ENCODE peak calls at places on chromosomes 16 and 17, in eight cellular contexts. One of them, this sample, is unnamed.
A peak's percentile ranks its signal among the peaks of the same experiment; 100 is the strongest.

GRCh38 chr17:78122221-78122990 is 6.1 kb downstream of the TMC6 start:
- DNase-seq in SK-N-DZ: no peak
- DNase-seq in hypothalamus: no peak
- DNase-seq in adrenal gland: no peak
- DNase-seq in HAP-1: no peak
- DNase-seq in AG04449: no peak
- DNase-seq in stimulated activated CD4-positive, alpha-beta T cell treated with anti-CD3 and anti-CD28 coated beads, Interleukin-1b, Interleukin-23, amount 100 ng/mL, for 4 hours: no peak
- DNase-seq in stimulated activated naive CD8-positive, alpha-beta T cell treated with anti-CD3 and anti-CD28 coated beads, Interleukin-15, Interleukin-2, amounts not matched to agents 100 U/mL and 50 U/mL, for 24 hours: no peak
- DNase-seq in this sample: no peak

GRCh38 chr17:54968954-54969400 is 412 bp downstream of the STXBP4 start:
- DNase-seq in stimulated activated naive CD8-positive, alpha-beta T cell treated with anti-CD3 and anti-CD28 coated beads, Interleukin-15, Interleukin-2, amounts not matched to agents 100 U/mL and 50 U/mL, for 24 hours: no peak
- DNase-seq in HAP-1: no peak
- DNase-seq in adrenal gland: peak; percentile 49
- DNase-seq in AG04449: no peak
- DNase-seq in stimulated activated CD4-positive, alpha-beta T cell treated with anti-CD3 and anti-CD28 coated beads, Interleukin-1b, Interleukin-23, amount 100 ng/mL, for 4 hours: no peak
- DNase-seq in SK-N-DZ: no peak
- DNase-seq in hypothalamus: peak; percentile 58
- DNase-seq in this sample: no peak

GRCh38 chr17:77830816-77831490 is 127.5 kb upstream of the TNRC6C start:
- DNase-seq in adrenal gland: no peak
- DNase-seq in stimulated activated naive CD8-positive, alpha-beta T cell treated with anti-CD3 and anti-CD28 coated beads, Interleukin-15, Interleukin-2, amounts not matched to agents 100 U/mL and 50 U/mL, for 24 hours: no peak
- DNase-seq in SK-N-DZ: no peak
- DNase-seq in AG04449: no peak
- DNase-seq in hypothalamus: no peak
- DNase-seq in stimulated activated CD4-positive, alpha-beta T cell treated with anti-CD3 and anti-CD28 coated beads, Interleukin-1b, Interleukin-23, amount 100 ng/mL, for 4 hours: no peak
- DNase-seq in HAP-1: no peak
- DNase-seq in this sample: no peak

GRCh38 chr17:80146121-80147034 is 550 bp downstream of the EIF4A3 start:
- DNase-seq in AG04449: no peak
- DNase-seq in adrenal gland: no peak
- DNase-seq in stimulated activated naive CD8-positive, alpha-beta T cell treated with anti-CD3 and anti-CD28 coated beads, Interleukin-15, Interleukin-2, amounts not matched to agents 100 U/mL and 50 U/mL, for 24 hours: no peak
- DNase-seq in SK-N-DZ: peak; percentile 35
- DNase-seq in HAP-1: no peak
- DNase-seq in stimulated activated CD4-positive, alpha-beta T cell treated with anti-CD3 and anti-CD28 coated beads, Interleukin-1b, Interleukin-23, amount 100 ng/mL, for 4 hours: no peak
- DNase-seq in hypothalamus: no peak
- DNase-seq in this sample: peak; percentile 83

GRCh38 chr16:89155184-89155679 is 16.3 kb upstream of the CDH15 start:
- DNase-seq in stimulated activated CD4-positive, alpha-beta T cell treated with anti-CD3 and anti-CD28 coated beads, Interleukin-1b, Interleukin-23, amount 100 ng/mL, for 4 hours: no peak
- DNase-seq in adrenal gland: peak; percentile 79
- DNase-seq in SK-N-DZ: no peak
- DNase-seq in HAP-1: no peak
- DNase-seq in stimulated activated naive CD8-positive, alpha-beta T cell treated with anti-CD3 and anti-CD28 coated beads, Interleukin-15, Interleukin-2, amounts not matched to agents 100 U/mL and 50 U/mL, for 24 hours: no peak
- DNase-seq in hypothalamus: no peak
- DNase-seq in AG04449: no peak
- DNase-seq in this sample: peak; percentile 42

GRCh38 chr16:74449470-74449869 is 28.2 kb upstream of the CLEC18B start:
- DNase-seq in stimulated activated naive CD8-positive, alpha-beta T cell treated with anti-CD3 and anti-CD28 coated beads, Interleukin-15, Interleukin-2, amounts not matched to agents 100 U/mL and 50 U/mL, for 24 hours: no peak
- DNase-seq in hypothalamus: no peak
- DNase-seq in AG04449: peak; percentile 19
- DNase-seq in stimulated activated CD4-positive, alpha-beta T cell treated with anti-CD3 and anti-CD28 coated beads, Interleukin-1b, Interleukin-23, amount 100 ng/mL, for 4 hours: no peak
- DNase-seq in adrenal gland: peak; percentile 59
- DNase-seq in SK-N-DZ: no peak
- DNase-seq in HAP-1: no peak
- DNase-seq in this sample: no peak

GRCh38 chr17:17028059-17028877 is 14.0 kb upstream of the MPRIP start:
- DNase-seq in HAP-1: peak; percentile 95
- DNase-seq in adrenal gland: peak; percentile 60
- DNase-seq in SK-N-DZ: no peak
- DNase-seq in stimulated activated naive CD8-positive, alpha-beta T cell treated with anti-CD3 and anti-CD28 coated beads, Interleukin-15, Interleukin-2, amounts not matched to agents 100 U/mL and 50 U/mL, for 24 hours: no peak
- DNase-seq in AG04449: no peak
- DNase-seq in stimulated activated CD4-positive, alpha-beta T cell treated with anti-CD3 and anti-CD28 coated beads, Interleukin-1b, Interleukin-23, amount 100 ng/mL, for 4 hours: no peak
- DNase-seq in hypothalamus: peak; percentile 47
- DNase-seq in this sample: peak; percentile 100

GRCh38 chr17:33509331-33509730 is 216.2 kb upstream of the ASIC2 start:
- DNase-seq in hypothalamus: no peak
- DNase-seq in stimulated activated naive CD8-positive, alpha-beta T cell treated with anti-CD3 and anti-CD28 coated beads, Interleukin-15, Interleukin-2, amounts not matched to agents 100 U/mL and 50 U/mL, for 24 hours: no peak
- DNase-seq in stimulated activated CD4-positive, alpha-beta T cell treated with anti-CD3 and anti-CD28 coated beads, Interleukin-1b, Interleukin-23, amount 100 ng/mL, for 4 hours: no peak
- DNase-seq in AG04449: no peak
- DNase-seq in SK-N-DZ: no peak
- DNase-seq in HAP-1: no peak
- DNase-seq in adrenal gland: no peak
- DNase-seq in this sample: no peak

GRCh38 chr17:7893226-7893880 is 4.8 kb downstream of the CHD3 start:
- DNase-seq in stimulated activated naive CD8-positive, alpha-beta T cell treated with anti-CD3 and anti-CD28 coated beads, Interleukin-15, Interleukin-2, amounts not matched to agents 100 U/mL and 50 U/mL, for 24 hours: no peak
- DNase-seq in hypothalamus: no peak
- DNase-seq in HAP-1: no peak
- DNase-seq in AG04449: no peak
- DNase-seq in adrenal gland: no peak
- DNase-seq in SK-N-DZ: no peak
- DNase-seq in stimulated activated CD4-positive, alpha-beta T cell treated with anti-CD3 and anti-CD28 coated beads, Interleukin-1b, Interleukin-23, amount 100 ng/mL, for 4 hours: no peak
- DNase-seq in this sample: peak; percentile 78

GRCh38 chr17:65009848-65010247 is 46.7 kb downstream of the GNA13 start:
- DNase-seq in adrenal gland: no peak
- DNase-seq in HAP-1: no peak
- DNase-seq in stimulated activated CD4-positive, alpha-beta T cell treated with anti-CD3 and anti-CD28 coated beads, Interleukin-1b, Interleukin-23, amount 100 ng/mL, for 4 hours: no peak
- DNase-seq in hypothalamus: no peak
- DNase-seq in SK-N-DZ: no peak
- DNase-seq in AG04449: no peak
- DNase-seq in stimulated activated naive CD8-positive, alpha-beta T cell treated with anti-CD3 and anti-CD28 coated beads, Interleukin-15, Interleukin-2, amounts not matched to agents 100 U/mL and 50 U/mL, for 24 hours: no peak
- DNase-seq in this sample: no peak

GRCh38 chr17:10613775-10614513 is 43.2 kb downstream of the MYH3 start:
- DNase-seq in stimulated activated CD4-positive, alpha-beta T cell treated with anti-CD3 and anti-CD28 coated beads, Interleukin-1b, Interleukin-23, amount 100 ng/mL, for 4 hours: no peak
- DNase-seq in adrenal gland: no peak
- DNase-seq in stimulated activated naive CD8-positive, alpha-beta T cell treated with anti-CD3 and anti-CD28 coated beads, Interleukin-15, Interleukin-2, amounts not matched to agents 100 U/mL and 50 U/mL, for 24 hours: no peak
- DNase-seq in HAP-1: no peak
- DNase-seq in SK-N-DZ: no peak
- DNase-seq in hypothalamus: no peak
- DNase-seq in AG04449: no peak
- DNase-seq in this sample: no peak

GRCh38 chr17:82600731-82601446 is 47.4 kb downstream of the WDR45B start:
- DNase-seq in SK-N-DZ: no peak
- DNase-seq in AG04449: no peak
- DNase-seq in stimulated activated naive CD8-positive, alpha-beta T cell treated with anti-CD3 and anti-CD28 coated beads, Interleukin-15, Interleukin-2, amounts not matched to agents 100 U/mL and 50 U/mL, for 24 hours: no peak
- DNase-seq in hypothalamus: no peak
- DNase-seq in HAP-1: no peak
- DNase-seq in stimulated activated CD4-positive, alpha-beta T cell treated with anti-CD3 and anti-CD28 coated beads, Interleukin-1b, Interleukin-23, amount 100 ng/mL, for 4 hours: no peak
- DNase-seq in adrenal gland: no peak
- DNase-seq in this sample: no peak

GRCh38 chr17:61221597-61222471 is 177.8 kb upstream of the TBX2 start:
- DNase-seq in hypothalamus: no peak
- DNase-seq in stimulated activated CD4-positive, alpha-beta T cell treated with anti-CD3 and anti-CD28 coated beads, Interleukin-1b, Interleukin-23, amount 100 ng/mL, for 4 hours: no peak
- DNase-seq in SK-N-DZ: no peak
- DNase-seq in HAP-1: no peak
- DNase-seq in stimulated activated naive CD8-positive, alpha-beta T cell treated with anti-CD3 and anti-CD28 coated beads, Interleukin-15, Interleukin-2, amounts not matched to agents 100 U/mL and 50 U/mL, for 24 hours: no peak
- DNase-seq in AG04449: no peak
- DNase-seq in adrenal gland: no peak
- DNase-seq in this sample: peak; percentile 37

GRCh38 chr16:80718480-80719220 is 85.7 kb downstream of the CDYL2 start:
- DNase-seq in HAP-1: no peak
- DNase-seq in stimulated activated naive CD8-positive, alpha-beta T cell treated with anti-CD3 and anti-CD28 coated beads, Interleukin-15, Interleukin-2, amounts not matched to agents 100 U/mL and 50 U/mL, for 24 hours: no peak
- DNase-seq in hypothalamus: no peak
- DNase-seq in AG04449: no peak
- DNase-seq in adrenal gland: peak; percentile 45
- DNase-seq in stimulated activated CD4-positive, alpha-beta T cell treated with anti-CD3 and anti-CD28 coated beads, Interleukin-1b, Interleukin-23, amount 100 ng/mL, for 4 hours: no peak
- DNase-seq in SK-N-DZ: no peak
- DNase-seq in this sample: peak; percentile 2

GRCh38 chr16:64417711-64418227 is 704.1 kb downstream of the CDH11 start:
- DNase-seq in adrenal gland: no peak
- DNase-seq in stimulated activated CD4-positive, alpha-beta T cell treated with anti-CD3 and anti-CD28 coated beads, Interleukin-1b, Interleukin-23, amount 100 ng/mL, for 4 hours: no peak
- DNase-seq in SK-N-DZ: no peak
- DNase-seq in HAP-1: no peak
- DNase-seq in stimulated activated naive CD8-positive, alpha-beta T cell treated with anti-CD3 and anti-CD28 coated beads, Interleukin-15, Interleukin-2, amounts not matched to agents 100 U/mL and 50 U/mL, for 24 hours: no peak
- DNase-seq in hypothalamus: no peak
- DNase-seq in AG04449: peak; percentile 82
- DNase-seq in this sample: no peak

GRCh38 chr16:3735541-3735940 is 18.2 kb upstream of the TRAP1 start:
- DNase-seq in hypothalamus: no peak
- DNase-seq in adrenal gland: peak; percentile 8
- DNase-seq in stimulated activated naive CD8-positive, alpha-beta T cell treated with anti-CD3 and anti-CD28 coated beads, Interleukin-15, Interleukin-2, amounts not matched to agents 100 U/mL and 50 U/mL, for 24 hours: no peak
- DNase-seq in SK-N-DZ: no peak
- DNase-seq in HAP-1: no peak
- DNase-seq in stimulated activated CD4-positive, alpha-beta T cell treated with anti-CD3 and anti-CD28 coated beads, Interleukin-1b, Interleukin-23, amount 100 ng/mL, for 4 hours: no peak
- DNase-seq in AG04449: no peak
- DNase-seq in this sample: no peak

GRCh38 chr17:49454050-49454449 is 39.4 kb upstream of the PHB1 start:
- DNase-seq in AG04449: no peak
- DNase-seq in HAP-1: no peak
- DNase-seq in SK-N-DZ: no peak
- DNase-seq in adrenal gland: no peak
- DNase-seq in stimulated activated CD4-positive, alpha-beta T cell treated with anti-CD3 and anti-CD28 coated beads, Interleukin-1b, Interleukin-23, amount 100 ng/mL, for 4 hours: no peak
- DNase-seq in hypothalamus: peak; percentile 49
- DNase-seq in stimulated activated naive CD8-positive, alpha-beta T cell treated with anti-CD3 and anti-CD28 coated beads, Interleukin-15, Interleukin-2, amounts not matched to agents 100 U/mL and 50 U/mL, for 24 hours: no peak
- DNase-seq in this sample: peak; percentile 89

GRCh38 chr17:28916302-28916934 is 13.5 kb upstream of the DHRS13 start:
- DNase-seq in stimulated activated naive CD8-positive, alpha-beta T cell treated with anti-CD3 and anti-CD28 coated beads, Interleukin-15, Interleukin-2, amounts not matched to agents 100 U/mL and 50 U/mL, for 24 hours: peak; percentile 42
- DNase-seq in stimulated activated CD4-positive, alpha-beta T cell treated with anti-CD3 and anti-CD28 coated beads, Interleukin-1b, Interleukin-23, amount 100 ng/mL, for 4 hours: no peak
- DNase-seq in HAP-1: peak; percentile 56
- DNase-seq in hypothalamus: peak; percentile 50
- DNase-seq in adrenal gland: peak; percentile 60
- DNase-seq in AG04449: no peak
- DNase-seq in SK-N-DZ: peak; percentile 51
- DNase-seq in this sample: peak; percentile 62

GRCh38 chr17:47621293-47622178 is 28.2 kb upstream of the KPNB1 start:
- DNase-seq in AG04449: peak; percentile 61
- DNase-seq in stimulated activated naive CD8-positive, alpha-beta T cell treated with anti-CD3 and anti-CD28 coated beads, Interleukin-15, Interleukin-2, amounts not matched to agents 100 U/mL and 50 U/mL, for 24 hours: no peak
- DNase-seq in HAP-1: no peak
- DNase-seq in stimulated activated CD4-positive, alpha-beta T cell treated with anti-CD3 and anti-CD28 coated beads, Interleukin-1b, Interleukin-23, amount 100 ng/mL, for 4 hours: no peak
- DNase-seq in SK-N-DZ: no peak
- DNase-seq in hypothalamus: peak; percentile 42
- DNase-seq in adrenal gland: peak; percentile 81
- DNase-seq in this sample: peak; percentile 85

GRCh38 chr17:73643012-73643845 is 1.0 kb downstream of the SDK2 start:
- DNase-seq in stimulated activated naive CD8-positive, alpha-beta T cell treated with anti-CD3 and anti-CD28 coated beads, Interleukin-15, Interleukin-2, amounts not matched to agents 100 U/mL and 50 U/mL, for 24 hours: peak; percentile 36
- DNase-seq in adrenal gland: no peak
- DNase-seq in AG04449: no peak
- DNase-seq in HAP-1: peak; percentile 36
- DNase-seq in stimulated activated CD4-positive, alpha-beta T cell treated with anti-CD3 and anti-CD28 coated beads, Interleukin-1b, Interleukin-23, amount 100 ng/mL, for 4 hours: peak; percentile 17
- DNase-seq in hypothalamus: peak; percentile 37
- DNase-seq in SK-N-DZ: peak; percentile 45
- DNase-seq in this sample: peak; percentile 81

GRCh38 chr16:85312642-85313540 is 200.6 kb upstream of the CIBAR2 start:
- DNase-seq in adrenal gland: peak; percentile 83
- DNase-seq in AG04449: no peak
- DNase-seq in stimulated activated naive CD8-positive, alpha-beta T cell treated with anti-CD3 and anti-CD28 coated beads, Interleukin-15, Interleukin-2, amounts not matched to agents 100 U/mL and 50 U/mL, for 24 hours: no peak
- DNase-seq in stimulated activated CD4-positive, alpha-beta T cell treated with anti-CD3 and anti-CD28 coated beads, Interleukin-1b, Interleukin-23, amount 100 ng/mL, for 4 hours: no peak
- DNase-seq in SK-N-DZ: no peak
- DNase-seq in hypothalamus: no peak
- DNase-seq in HAP-1: no peak
- DNase-seq in this sample: peak; percentile 71

GRCh38 chr17:47807421-47807820 is 14.2 kb downstream of the OSBPL7 start:
- DNase-seq in stimulated activated naive CD8-positive, alpha-beta T cell treated with anti-CD3 and anti-CD28 coated beads, Interleukin-15, Interleukin-2, amounts not matched to agents 100 U/mL and 50 U/mL, for 24 hours: no peak
- DNase-seq in SK-N-DZ: no peak
- DNase-seq in hypothalamus: no peak
- DNase-seq in stimulated activated CD4-positive, alpha-beta T cell treated with anti-CD3 and anti-CD28 coated beads, Interleukin-1b, Interleukin-23, amount 100 ng/mL, for 4 hours: no peak
- DNase-seq in HAP-1: no peak
- DNase-seq in AG04449: no peak
- DNase-seq in adrenal gland: no peak
- DNase-seq in this sample: no peak

GRCh38 chr17:28372203-28372944 is 880 bp downstream of the SARM1 start:
- DNase-seq in SK-N-DZ: peak; percentile 58
- DNase-seq in HAP-1: no peak
- DNase-seq in hypothalamus: peak; percentile 19
- DNase-seq in adrenal gland: peak; percentile 52
- DNase-seq in stimulated activated naive CD8-positive, alpha-beta T cell treated with anti-CD3 and anti-CD28 coated beads, Interleukin-15, Interleukin-2, amounts not matched to agents 100 U/mL and 50 U/mL, for 24 hours: peak; percentile 41
- DNase-seq in stimulated activated CD4-positive, alpha-beta T cell treated with anti-CD3 and anti-CD28 coated beads, Interleukin-1b, Interleukin-23, amount 100 ng/mL, for 4 hours: no peak
- DNase-seq in AG04449: no peak
- DNase-seq in this sample: peak; percentile 60

GRCh38 chr17:8628609-8629169 is 1.8 kb downstream of the MYH10 start:
- DNase-seq in stimulated activated naive CD8-positive, alpha-beta T cell treated with anti-CD3 and anti-CD28 coated beads, Interleukin-15, Interleukin-2, amounts not matched to agents 100 U/mL and 50 U/mL, for 24 hours: no peak
- DNase-seq in AG04449: no peak
- DNase-seq in stimulated activated CD4-positive, alpha-beta T cell treated with anti-CD3 and anti-CD28 coated beads, Interleukin-1b, Interleukin-23, amount 100 ng/mL, for 4 hours: no peak
- DNase-seq in HAP-1: no peak
- DNase-seq in hypothalamus: no peak
- DNase-seq in adrenal gland: no peak
- DNase-seq in SK-N-DZ: peak; percentile 43
- DNase-seq in this sample: peak; percentile 15

GRCh38 chr17:48835971-48836370 is 5.1 kb downstream of the CALCOCO2 start:
- DNase-seq in stimulated activated naive CD8-positive, alpha-beta T cell treated with anti-CD3 and anti-CD28 coated beads, Interleukin-15, Interleukin-2, amounts not matched to agents 100 U/mL and 50 U/mL, for 24 hours: no peak
- DNase-seq in SK-N-DZ: no peak
- DNase-seq in adrenal gland: no peak
- DNase-seq in stimulated activated CD4-positive, alpha-beta T cell treated with anti-CD3 and anti-CD28 coated beads, Interleukin-1b, Interleukin-23, amount 100 ng/mL, for 4 hours: no peak
- DNase-seq in HAP-1: no peak
- DNase-seq in hypothalamus: no peak
- DNase-seq in AG04449: no peak
- DNase-seq in this sample: no peak

GRCh38 chr17:66309793-66310192 is 7.4 kb downstream of the PRKCA start:
- DNase-seq in SK-N-DZ: no peak
- DNase-seq in stimulated activated naive CD8-positive, alpha-beta T cell treated with anti-CD3 and anti-CD28 coated beads, Interleukin-15, Interleukin-2, amounts not matched to agents 100 U/mL and 50 U/mL, for 24 hours: no peak
- DNase-seq in AG04449: no peak
- DNase-seq in hypothalamus: peak; percentile 8
- DNase-seq in HAP-1: no peak
- DNase-seq in adrenal gland: no peak
- DNase-seq in stimulated activated CD4-positive, alpha-beta T cell treated with anti-CD3 and anti-CD28 coated beads, Interleukin-1b, Interleukin-23, amount 100 ng/mL, for 4 hours: no peak
- DNase-seq in this sample: no peak

GRCh38 chr16:81523387-81524115 is 78.9 kb downstream of the CMIP start:
- DNase-seq in adrenal gland: peak; percentile 94
- DNase-seq in stimulated activated naive CD8-positive, alpha-beta T cell treated with anti-CD3 and anti-CD28 coated beads, Interleukin-15, Interleukin-2, amounts not matched to agents 100 U/mL and 50 U/mL, for 24 hours: no peak
- DNase-seq in stimulated activated CD4-positive, alpha-beta T cell treated with anti-CD3 and anti-CD28 coated beads, Interleukin-1b, Interleukin-23, amount 100 ng/mL, for 4 hours: no peak
- DNase-seq in SK-N-DZ: no peak
- DNase-seq in hypothalamus: no peak
- DNase-seq in HAP-1: no peak
- DNase-seq in AG04449: no peak
- DNase-seq in this sample: no peak

GRCh38 chr17:8138672-8139371 is 13.4 kb downstream of the PER1 start:
- DNase-seq in stimulated activated naive CD8-positive, alpha-beta T cell treated with anti-CD3 and anti-CD28 coated beads, Interleukin-15, Interleukin-2, amounts not matched to agents 100 U/mL and 50 U/mL, for 24 hours: peak; percentile 97
- DNase-seq in hypothalamus: peak; percentile 92
- DNase-seq in adrenal gland: peak; percentile 96
- DNase-seq in SK-N-DZ: peak; percentile 99
- DNase-seq in HAP-1: peak; percentile 97
- DNase-seq in AG04449: peak; percentile 85
- DNase-seq in stimulated activated CD4-positive, alpha-beta T cell treated with anti-CD3 and anti-CD28 coated beads, Interleukin-1b, Interleukin-23, amount 100 ng/mL, for 4 hours: peak; percentile 96
- DNase-seq in this sample: peak; percentile 96

This sample was measured in SJCRH30.